ENCODE peak calls at places on chromosomes 11 and 22, in eight cellular contexts. H, T, A, L, N, M, Q and Y are unnamed samples.

GRCh38 chr11:3916962-3917361 is 61.5 kb downstream of the STIM1 start:
- DNase-seq in H (no peak), T (no peak), A (no peak), L (no peak), N (no peak), M (no peak), Q (no peak), Y (no peak)

GRCh38 chr11:17643506-17644405 is 75.6 kb upstream of the MYOD1 start:
- DNase-seq in H (no peak), T (no peak), A (no peak), L (no peak), N (no peak), M (no peak), Q (no peak), Y (no peak)

GRCh38 chr22:48156603-48157355 is 1394.3 kb downstream of the TBC1D22A start:
- DNase-seq in H (no peak), T (no peak), A (no peak), L (no peak), N (no peak), M (no peak), Q (no peak), Y (no peak)

GRCh38 chr22:26574001-26574723 is 15.8 kb downstream of the TPST2 start:
- DNase-seq in H (no peak), T (no peak), A (no peak), L (no peak), N (no peak), M (no peak), Q (no peak), Y (no peak)

GRCh38 chr11:8683115-8683807 is 669 bp downstream of the RPL27A start:
- DNase-seq in H (no peak), T (no peak), A (no peak), L (no peak), N (no peak), M (peak), Q (peak), Y (no peak)

GRCh38 chr11:112852141-112852853 is 108.9 kb upstream of the NCAM1 start:
- DNase-seq in H (no peak), T (no peak), A (no peak), L (no peak), N (no peak), M (no peak), Q (no peak), Y (no peak)

GRCh38 chr11:78417175-78417887 is at the start of gene GAB2:
- DNase-seq in H (no peak), T (no peak), A (no peak), L (no peak), N (no peak), M (peak), Q (no peak), Y (no peak)

GRCh38 chr11:123590296-123590912 is 64.0 kb downstream of the SCN3B start:
- DNase-seq in H (no peak), T (no peak), A (no peak), L (no peak), N (no peak), M (no peak), Q (peak), Y (no peak)

GRCh38 chr11:82980292-82980691 is 78.8 kb downstream of the DDIAS start:
- DNase-seq in H (no peak), T (no peak), A (no peak), L (no peak), N (no peak), M (no peak), Q (no peak), Y (no peak)

GRCh38 chr22:37126882-37127281 is 17.4 kb upstream of the TMPRSS6 start:
- DNase-seq in H (no peak), T (no peak), A (no peak), L (no peak), N (no peak), M (no peak), Q (no peak), Y (no peak)

GRCh38 chr22:37634505-37635002 is 4.9 kb upstream of the SH3BP1 start:
- DNase-seq in H (no peak), T (no peak), A (no peak), L (no peak), N (no peak), M (no peak), Q (no peak), Y (no peak)

GRCh38 chr11:12110714-12111481 is 508 bp downstream of the MICAL2 start:
- DNase-seq in H (peak), T (no peak), A (no peak), L (peak), N (no peak), M (peak), Q (peak), Y (no peak)

GRCh38 chr11:26333906-26334305 is 2.0 kb downstream of the ANO3 start:
- DNase-seq in H (no peak), T (no peak), A (no peak), L (no peak), N (no peak), M (no peak), Q (no peak), Y (no peak)

GRCh38 chr11:63908631-63909491 is 8.1 kb downstream of the RCOR2 start:
- DNase-seq in H (no peak), T (no peak), A (no peak), L (peak), N (no peak), M (no peak), Q (peak), Y (no peak)

GRCh38 chr11:68674461-68674860 is 9.9 kb upstream of the GAL start:
- DNase-seq in H (no peak), T (no peak), A (no peak), L (no peak), N (no peak), M (no peak), Q (no peak), Y (no peak)

GRCh38 chr22:29503811-29504372 is 23.9 kb downstream of the NEFH start:
- DNase-seq in H (no peak), T (no peak), A (no peak), L (peak), N (no peak), M (no peak), Q (peak), Y (peak)

GRCh38 chr11:33737362-33737821 is 1.2 kb upstream of the CD59 start:
- DNase-seq in H (no peak), T (no peak), A (no peak), L (no peak), N (no peak), M (no peak), Q (no peak), Y (no peak)

GRCh38 chr22:20652130-20652529 is 121.8 kb upstream of the SERPIND1 start:
- DNase-seq in H (peak), T (no peak), A (no peak), L (no peak), N (no peak), M (no peak), Q (no peak), Y (no peak)

GRCh38 chr22:24170632-24171031 is 10.7 kb upstream of the SUSD2 start:
- DNase-seq in H (no peak), T (no peak), A (no peak), L (no peak), N (no peak), M (no peak), Q (no peak), Y (no peak)

GRCh38 chr11:78346799-78347198 is 70.8 kb downstream of the GAB2 start:
- DNase-seq in H (no peak), T (no peak), A (no peak), L (no peak), N (no peak), M (no peak), Q (no peak), Y (no peak)

GRCh38 chr22:36368359-36368983 is 19.3 kb downstream of the MYH9 start:
- DNase-seq in H (no peak), T (no peak), A (no peak), L (no peak), N (no peak), M (no peak), Q (no peak), Y (no peak)

GRCh38 chr11:69686452-69686851 is 11.3 kb upstream of the LTO1 start:
- DNase-seq in H (no peak), T (no peak), A (no peak), L (no peak), N (no peak), M (no peak), Q (no peak), Y (no peak)